ENCODE peak calls at places on chromosomes 5 and 9, in four cellular contexts. H is thyroid gland, P is stomach, M is fibroblast of lung. F is an unnamed sample.

GRCh38 chr5:80187274-80187673 is 68.6 kb downstream of the SERINC5 start:
- DNase-seq in H (no peak), P (no peak), M (no peak), F (no peak)

GRCh38 chr5:422323-423232 is 20.4 kb upstream of the EXOC3 start:
- DNase-seq in H (no peak), P (no peak), M (no peak), F (no peak)

GRCh38 chr9:131397100-131397790 is 3.4 kb downstream of the PRRC2B start:
- DNase-seq in H (peak; percentile 38), P (peak; percentile 47), M (no peak), F (no peak)

GRCh38 chr5:122726990-122727616 is 47.8 kb upstream of the SNX2 start:
- DNase-seq in H (no peak), P (no peak), M (peak; percentile 68), F (peak; percentile 80)

GRCh38 chr5:149053027-149053705 is 9.7 kb downstream of the SH3TC2 start:
- DNase-seq in H (no peak), P (no peak), M (peak; percentile 58), F (peak; percentile 42)

GRCh38 chr5:146426853-146427618 is 20.1 kb upstream of the TCERG1 start:
- DNase-seq in H (no peak), P (no peak), M (peak; percentile 61), F (no peak)

GRCh38 chr9:137303031-137303892 is 1.2 kb upstream of the NRARP start:
- DNase-seq in H (no peak), P (no peak), M (no peak), F (peak; percentile 73)

GRCh38 chr9:14278291-14278721 is 35.6 kb downstream of the NFIB start:
- DNase-seq in H (no peak), P (no peak), M (peak; percentile 43), F (peak; percentile 73)

GRCh38 chr9:126126012-126126411 is 200.6 kb upstream of the MVB12B start:
- DNase-seq in H (no peak), P (no peak), M (no peak), F (no peak)

GRCh38 chr9:19271081-19271480 is 40.6 kb downstream of the DENND4C start:
- DNase-seq in H (no peak), P (no peak), M (no peak), F (no peak)

GRCh38 chr5:54820346-54820745 is 165.0 kb downstream of the ESM1 start:
- DNase-seq in H (no peak), P (no peak), M (peak; percentile 28), F (no peak)

GRCh38 chr5:56110646-56111403 is 116.1 kb upstream of the IL6ST start:
- DNase-seq in H (no peak), P (no peak), M (no peak), F (no peak)

GRCh38 chr5:98721231-98721928 is 52.1 kb upstream of the RGMB start:
- DNase-seq in H (no peak), P (no peak), M (peak; percentile 16), F (no peak)

GRCh38 chr5:38640012-38640395 is 83.6 kb upstream of the LIFR start:
- DNase-seq in H (no peak), P (no peak), M (peak; percentile 56), F (no peak)

DNA sequence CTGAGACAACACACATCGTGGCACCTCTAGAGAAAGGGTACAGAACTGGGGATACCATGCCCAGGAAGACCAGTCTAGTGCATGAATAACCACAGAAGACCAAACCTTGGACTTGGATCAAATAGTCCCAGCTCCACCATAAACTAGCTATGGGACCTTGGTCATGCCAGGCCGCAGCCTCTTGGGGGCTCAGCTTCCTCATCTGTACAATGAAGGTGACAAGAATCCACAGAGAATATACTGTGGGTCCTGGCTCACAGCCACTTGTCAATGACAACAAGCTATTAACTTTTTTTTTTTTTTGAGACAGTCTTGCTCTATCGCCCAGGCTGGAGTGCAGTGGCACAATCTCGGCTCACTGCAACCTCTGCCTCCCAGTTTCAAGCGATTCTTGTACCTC is 3.9 kb downstream of the KYAT1 start:
- DNase-seq in H (no peak), P (no peak), M (no peak), F (no peak)
- H3K4me1 ChIP-seq in H (peaks cover 24% of the 10 kb centered on the region), P (peaks cover 41% of the 10 kb centered on the region), M (peaks cover 5% of the 10 kb centered on the region), F (peaks cover 13% of the 10 kb centered on the region)

GRCh38 chr5:138463335-138464017 is 1.8 kb upstream of the EGR1 start:
- DNase-seq in H (peak; percentile 64), P (no peak), M (peak; percentile 20), F (no peak)
- TF ChIP-seq CTCF in H (no peak), P (no peak), M (no peak), F (no peak)

DNA sequence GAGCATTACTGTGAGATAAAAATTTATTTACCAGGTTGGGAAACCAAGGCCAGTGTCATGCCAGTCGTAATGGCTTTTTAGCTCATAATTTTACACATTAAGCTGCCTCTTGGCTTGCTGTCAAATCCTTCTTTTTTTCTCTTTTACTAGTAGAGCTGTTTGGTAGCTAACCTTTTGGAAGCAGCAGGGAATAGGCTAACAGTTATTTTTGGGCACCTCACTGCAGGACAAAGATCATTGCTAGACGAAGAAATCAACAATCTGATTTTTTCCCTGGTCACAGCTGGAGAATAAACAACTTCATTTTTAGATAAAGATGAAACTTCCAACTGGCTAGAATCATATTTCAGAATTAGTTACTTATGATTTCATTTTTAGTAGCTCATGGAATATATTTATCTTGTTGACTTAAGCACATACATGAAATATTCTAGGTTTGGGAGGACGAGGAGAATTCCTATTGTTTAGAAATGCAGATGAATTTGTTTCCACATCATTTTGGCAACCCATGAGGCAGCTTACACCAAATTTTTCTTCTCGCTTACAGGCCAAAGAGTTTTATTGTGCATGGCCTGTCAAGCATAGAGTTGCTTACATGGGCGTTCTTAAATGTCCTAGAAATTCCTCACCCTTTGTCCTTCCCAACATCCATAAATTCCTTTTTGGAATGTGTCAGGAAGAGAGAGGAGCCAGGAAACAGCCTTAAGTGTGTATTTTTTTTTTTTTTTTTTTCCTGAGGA is 19.6 kb downstream of the TNC start:
- DNase-seq in H (no peak), P (no peak), M (peak; percentile 23), F (no peak)
- H3K27ac ChIP-seq in H (no peak overlapping the region), P (peak overlapping the region; percentile 39), M (no peak overlapping the region), F (no peak overlapping the region)

GRCh38 chr5:3104446-3105047 is 353.1 kb upstream of the IRX2 start:
- DNase-seq in H (no peak), P (no peak), M (no peak), F (no peak)

GRCh38 chr5:3103241-3103855 is 351.9 kb upstream of the IRX2 start:
- DNase-seq in H (no peak), P (no peak), M (no peak), F (no peak)

GRCh38 chr5:3105172-3105571 is 353.7 kb upstream of the IRX2 start:
- DNase-seq in H (no peak), P (no peak), M (no peak), F (no peak)

GRCh38 chr5:3107118-3107517 is 355.6 kb upstream of the IRX2 start:
- DNase-seq in H (no peak), P (no peak), M (no peak), F (no peak)

GRCh38 chr5:3105581-3105980 is 354.1 kb upstream of the IRX2 start:
- DNase-seq in H (no peak), P (no peak), M (no peak), F (no peak)
- H3K4me1 ChIP-seq in H (no peaks in the 10 kb centered on the region), P (peaks cover 9% of the 10 kb centered on the region), M (no peaks in the 10 kb centered on the region), F (no peaks in the 10 kb centered on the region)

GRCh38 chr5:96377167-96377566 is 55.9 kb downstream of the PCSK1 start:
- DNase-seq in H (no peak), P (no peak), M (no peak), F (no peak)

GRCh38 chr5:96377597-96377996 is 55.5 kb downstream of the PCSK1 start:
- DNase-seq in H (no peak), P (no peak), M (no peak), F (no peak)

GRCh38 chr5:96384353-96384752 is 48.7 kb downstream of the PCSK1 start:
- DNase-seq in H (no peak), P (no peak), M (peak; percentile 69), F (peak; percentile 77)

GRCh38 chr5:96379862-96380261 is 53.2 kb downstream of the PCSK1 start:
- DNase-seq in H (no peak), P (no peak), M (no peak), F (no peak)

DNA sequence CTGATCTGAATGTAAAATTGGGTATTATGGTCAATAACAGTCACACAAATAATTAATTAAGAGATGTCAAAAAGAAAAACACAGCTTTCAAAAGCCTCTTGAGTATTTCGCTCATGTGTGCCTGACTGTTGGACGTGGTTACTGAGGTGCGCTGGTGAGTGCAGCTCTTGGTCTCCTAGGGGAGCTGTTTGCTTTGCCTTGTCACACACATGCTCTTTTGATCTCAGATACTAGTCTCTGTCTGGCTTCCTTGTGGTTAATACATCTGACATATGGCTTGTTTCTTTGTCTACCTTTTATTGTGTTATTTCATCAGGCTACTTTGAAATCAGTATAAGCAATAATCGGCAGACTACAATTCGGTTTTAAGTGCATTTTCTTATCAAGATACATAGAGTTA is 51.5 kb downstream of the PCSK1 start:
- DNase-seq in H (peak; percentile 12), P (no peak), M (no peak), F (no peak)
- TF ChIP-seq CTCF in H (no peak), P (no peak), M (no peak), F (no peak)

DNA sequence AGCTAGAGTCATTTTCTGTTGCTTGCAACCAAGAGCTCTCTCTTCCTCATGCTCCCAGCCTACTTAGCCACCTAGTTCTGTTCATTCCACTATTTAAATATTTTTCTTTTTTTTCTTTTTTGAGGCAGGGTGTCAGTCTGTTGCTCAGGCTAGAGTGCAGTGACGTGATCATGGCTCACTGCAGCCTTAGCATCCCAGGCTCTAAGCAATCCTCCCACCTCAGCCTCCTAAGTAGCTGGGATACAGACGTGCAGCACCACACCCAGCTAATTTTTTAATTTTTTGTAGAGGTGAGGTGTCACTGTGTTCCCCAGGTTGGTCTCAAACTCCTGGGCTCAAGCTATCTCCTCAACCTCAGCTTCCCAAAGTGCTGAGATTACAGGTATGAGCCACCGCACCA is 5.1 kb upstream of the F12 start:
- DNase-seq in H (no peak), P (no peak), M (no peak), F (no peak)
- H3K27ac ChIP-seq in H (no peak overlapping the region), P (no peak overlapping the region), M (no peak overlapping the region), F (no peak overlapping the region)

GRCh38 chr5:177097016-177097985 is 10.6 kb downstream of the FGFR4 start:
- DNase-seq in H (no peak), P (no peak), M (no peak), F (no peak)
- H3K4me1 ChIP-seq in H (no peaks in the 10 kb centered on the region), P (peaks cover 31% of the 10 kb centered on the region), M (peaks cover 23% of the 10 kb centered on the region), F (no peaks in the 10 kb centered on the region)